ENCODE peak calls at places on chromosomes 7 and 10, in seven cellular contexts. One of them, this sample, is unnamed.

GRCh38 chr7:143284591-143285453 is at the start of gene TMEM139:
- DNase-seq in stimulated activated naive B cell treated with anti-CD40 and anti-IgM and Interleukin-4, amounts not matched to agents 10 μg/mL and 1 μg/mL and 100 μg/mL, for 72 hours: no peak
- DNase-seq in CD8-positive, alpha-beta memory T cell: no peak
- DNase-seq in amniotic epithelial cell: no peak
- DNase-seq in central memory CD4-positive, alpha-beta T cell: no peak
- DNase-seq in NCI-H1105 treated with DMSO at 0.1 percent for 48 hours: no peak
- DNase-seq in tibial artery: no peak
- DNase-seq in this sample: no peak

GRCh38 chr7:22854158-22855048 is 31.8 kb upstream of the TOMM7 start:
- DNase-seq in stimulated activated naive B cell treated with anti-CD40 and anti-IgM and Interleukin-4, amounts not matched to agents 10 μg/mL and 1 μg/mL and 100 μg/mL, for 72 hours: peak; percentile 82
- DNase-seq in CD8-positive, alpha-beta memory T cell: peak; percentile 75
- DNase-seq in amniotic epithelial cell: peak; percentile 68
- DNase-seq in central memory CD4-positive, alpha-beta T cell: peak; percentile 72
- DNase-seq in NCI-H1105 treated with DMSO at 0.1 percent for 48 hours: peak; percentile 58
- DNase-seq in tibial artery: peak; percentile 96
- DNase-seq in this sample: peak; percentile 95

GRCh38 chr10:97207131-97207530 is 21.4 kb upstream of the SLIT1 start:
- DNase-seq in stimulated activated naive B cell treated with anti-CD40 and anti-IgM and Interleukin-4, amounts not matched to agents 10 μg/mL and 1 μg/mL and 100 μg/mL, for 72 hours: no peak
- DNase-seq in CD8-positive, alpha-beta memory T cell: no peak
- DNase-seq in amniotic epithelial cell: no peak
- DNase-seq in central memory CD4-positive, alpha-beta T cell: no peak
- DNase-seq in NCI-H1105 treated with DMSO at 0.1 percent for 48 hours: no peak
- DNase-seq in tibial artery: no peak
- DNase-seq in this sample: no peak

GRCh38 chr7:158030071-158030470 is 557.6 kb downstream of the PTPRN2 start:
- DNase-seq in stimulated activated naive B cell treated with anti-CD40 and anti-IgM and Interleukin-4, amounts not matched to agents 10 μg/mL and 1 μg/mL and 100 μg/mL, for 72 hours: no peak
- DNase-seq in CD8-positive, alpha-beta memory T cell: no peak
- DNase-seq in amniotic epithelial cell: no peak
- DNase-seq in central memory CD4-positive, alpha-beta T cell: no peak
- DNase-seq in NCI-H1105 treated with DMSO at 0.1 percent for 48 hours: no peak
- DNase-seq in tibial artery: peak; percentile 27
- DNase-seq in this sample: no peak

GRCh38 chr10:70674560-70675495 is 2.5 kb downstream of the ADAMTS14 start:
- DNase-seq in stimulated activated naive B cell treated with anti-CD40 and anti-IgM and Interleukin-4, amounts not matched to agents 10 μg/mL and 1 μg/mL and 100 μg/mL, for 72 hours: no peak
- DNase-seq in CD8-positive, alpha-beta memory T cell: no peak
- DNase-seq in amniotic epithelial cell: no peak
- DNase-seq in central memory CD4-positive, alpha-beta T cell: no peak
- DNase-seq in NCI-H1105 treated with DMSO at 0.1 percent for 48 hours: no peak
- DNase-seq in tibial artery: no peak
- DNase-seq in this sample: no peak

GRCh38 chr7:95527776-95528250 is 42.1 kb downstream of the ASB4 start:
- DNase-seq in stimulated activated naive B cell treated with anti-CD40 and anti-IgM and Interleukin-4, amounts not matched to agents 10 μg/mL and 1 μg/mL and 100 μg/mL, for 72 hours: no peak
- DNase-seq in CD8-positive, alpha-beta memory T cell: no peak
- DNase-seq in amniotic epithelial cell: no peak
- DNase-seq in central memory CD4-positive, alpha-beta T cell: no peak
- DNase-seq in NCI-H1105 treated with DMSO at 0.1 percent for 48 hours: no peak
- DNase-seq in tibial artery: no peak
- DNase-seq in this sample: peak; percentile 67

GRCh38 chr10:133474833-133475734 is 21.3 kb downstream of the SCART1 start:
- DNase-seq in stimulated activated naive B cell treated with anti-CD40 and anti-IgM and Interleukin-4, amounts not matched to agents 10 μg/mL and 1 μg/mL and 100 μg/mL, for 72 hours: no peak
- DNase-seq in CD8-positive, alpha-beta memory T cell: no peak
- DNase-seq in amniotic epithelial cell: no peak
- DNase-seq in central memory CD4-positive, alpha-beta T cell: peak; percentile 64
- DNase-seq in NCI-H1105 treated with DMSO at 0.1 percent for 48 hours: no peak
- DNase-seq in tibial artery: no peak
- DNase-seq in this sample: no peak

GRCh38 chr7:44225566-44226395 is 25.0 kb downstream of the YKT6 start:
- DNase-seq in stimulated activated naive B cell treated with anti-CD40 and anti-IgM and Interleukin-4, amounts not matched to agents 10 μg/mL and 1 μg/mL and 100 μg/mL, for 72 hours: no peak
- DNase-seq in CD8-positive, alpha-beta memory T cell: no peak
- DNase-seq in amniotic epithelial cell: no peak
- DNase-seq in central memory CD4-positive, alpha-beta T cell: no peak
- DNase-seq in NCI-H1105 treated with DMSO at 0.1 percent for 48 hours: no peak
- DNase-seq in tibial artery: no peak
- DNase-seq in this sample: peak; percentile 54

GRCh38 chr7:64098-64521 is 128.3 kb upstream of the FAM20C start:
- DNase-seq in stimulated activated naive B cell treated with anti-CD40 and anti-IgM and Interleukin-4, amounts not matched to agents 10 μg/mL and 1 μg/mL and 100 μg/mL, for 72 hours: no peak
- DNase-seq in CD8-positive, alpha-beta memory T cell: no peak
- DNase-seq in amniotic epithelial cell: peak; percentile 63
- DNase-seq in central memory CD4-positive, alpha-beta T cell: peak; percentile 3
- DNase-seq in NCI-H1105 treated with DMSO at 0.1 percent for 48 hours: no peak
- DNase-seq in tibial artery: peak; percentile 81
- DNase-seq in this sample: no peak

GRCh38 chr10:4568086-4568485 is 257.9 kb upstream of the AKR1E2 start:
- DNase-seq in stimulated activated naive B cell treated with anti-CD40 and anti-IgM and Interleukin-4, amounts not matched to agents 10 μg/mL and 1 μg/mL and 100 μg/mL, for 72 hours: no peak
- DNase-seq in CD8-positive, alpha-beta memory T cell: no peak
- DNase-seq in amniotic epithelial cell: no peak
- DNase-seq in central memory CD4-positive, alpha-beta T cell: no peak
- DNase-seq in NCI-H1105 treated with DMSO at 0.1 percent for 48 hours: no peak
- DNase-seq in tibial artery: no peak
- DNase-seq in this sample: no peak

GRCh38 chr7:110186334-110186733 is 904.6 kb upstream of the LRRN3 start:
- DNase-seq in stimulated activated naive B cell treated with anti-CD40 and anti-IgM and Interleukin-4, amounts not matched to agents 10 μg/mL and 1 μg/mL and 100 μg/mL, for 72 hours: no peak
- DNase-seq in CD8-positive, alpha-beta memory T cell: no peak
- DNase-seq in amniotic epithelial cell: peak; percentile 4
- DNase-seq in central memory CD4-positive, alpha-beta T cell: no peak
- DNase-seq in NCI-H1105 treated with DMSO at 0.1 percent for 48 hours: no peak
- DNase-seq in tibial artery: no peak
- DNase-seq in this sample: no peak

GRCh38 chr10:26981232-26981631 is 119.1 kb downstream of the ANKRD26 start:
- DNase-seq in stimulated activated naive B cell treated with anti-CD40 and anti-IgM and Interleukin-4, amounts not matched to agents 10 μg/mL and 1 μg/mL and 100 μg/mL, for 72 hours: no peak
- DNase-seq in CD8-positive, alpha-beta memory T cell: no peak
- DNase-seq in amniotic epithelial cell: no peak
- DNase-seq in central memory CD4-positive, alpha-beta T cell: no peak
- DNase-seq in NCI-H1105 treated with DMSO at 0.1 percent for 48 hours: no peak
- DNase-seq in tibial artery: no peak
- DNase-seq in this sample: no peak

GRCh38 chr10:53140516-53140915 is 367.9 kb upstream of the MBL2 start:
- DNase-seq in stimulated activated naive B cell treated with anti-CD40 and anti-IgM and Interleukin-4, amounts not matched to agents 10 μg/mL and 1 μg/mL and 100 μg/mL, for 72 hours: no peak
- DNase-seq in CD8-positive, alpha-beta memory T cell: no peak
- DNase-seq in amniotic epithelial cell: peak; percentile 76
- DNase-seq in central memory CD4-positive, alpha-beta T cell: no peak
- DNase-seq in NCI-H1105 treated with DMSO at 0.1 percent for 48 hours: no peak
- DNase-seq in tibial artery: no peak
- DNase-seq in this sample: no peak

GRCh38 chr7:139747662-139748372 is 30.0 kb downstream of the HIPK2 start:
- DNase-seq in stimulated activated naive B cell treated with anti-CD40 and anti-IgM and Interleukin-4, amounts not matched to agents 10 μg/mL and 1 μg/mL and 100 μg/mL, for 72 hours: peak; percentile 17
- DNase-seq in CD8-positive, alpha-beta memory T cell: no peak
- DNase-seq in amniotic epithelial cell: no peak
- DNase-seq in central memory CD4-positive, alpha-beta T cell: no peak
- DNase-seq in NCI-H1105 treated with DMSO at 0.1 percent for 48 hours: no peak
- DNase-seq in tibial artery: no peak
- DNase-seq in this sample: no peak